ENCODE peak calls at places on chromosomes 7 and 10, in five cellular contexts. J is AG20443; K is activated T-cell treated with anti-CD3 and anti-CD28 coated beads for 1 hour; L is stimulated activated CD4-positive, alpha-beta T cell treated with anti-CD3 and anti-CD28 coated beads, Interleukin-15, amount 100 ng/mL, for 24 hours; C is HT1080. V is an unnamed sample.
A peak's percentile ranks its signal among the peaks of the same experiment; 100 is the strongest.

GRCh38 chr10:101291254-101292193 is 62.3 kb upstream of the LBX1 start:
- DNase-seq in K (peak; percentile 41), L (peak; percentile 71), J (peak; percentile 75), C (peak; percentile 62), V (peak; percentile 30)

GRCh38 chr10:29881336-29881751 is 178.0 kb downstream of the JCAD start:
- DNase-seq in K (no peak), C (no peak), J (no peak), L (no peak), V (no peak)

GRCh38 chr10:15745748-15746147 is 26.0 kb upstream of the ITGA8 start:
- DNase-seq in L (no peak), C (no peak), K (no peak), J (peak; percentile 22), V (no peak)

GRCh38 chr10:5534880-5535856 is 10.4 kb downstream of the CALML3 start:
- DNase-seq in L (no peak), C (no peak), K (no peak), J (peak; percentile 85), V (no peak)

GRCh38 chr10:86958109-86958830 is at the start of gene SNCG:
- DNase-seq in C (no peak), J (peak; percentile 30), L (no peak), K (no peak), V (no peak)

GRCh38 chr10:35640951-35641429 is 1.1 kb downstream of the FZD8 start:
- DNase-seq in C (peak; percentile 80), L (peak; percentile 69), J (peak; percentile 81), K (no peak), V (peak; percentile 87)

GRCh38 chr10:2145486-2145885 is 408.2 kb upstream of the ADARB2 start:
- DNase-seq in J (no peak), C (no peak), L (no peak), K (no peak), V (no peak)

GRCh38 chr7:139523199-139523941 is at the start of gene CLEC2L:
- DNase-seq in K (no peak), C (no peak), L (peak; percentile 52), J (peak; percentile 57), V (no peak)

V was measured in kidney tubule cell.